ENCODE peak calls at places on chromosomes 5 and 9, in six cellular contexts. T is cardiac fibroblast, C is T-helper 2 cell, L is non-pigmented ciliary epithelial cell, W is tibial nerve, S is NCI-H1105 treated with DMSO at 0.1 percent for 48 hours. Z is an unnamed sample.

GRCh38 chr5:150647275-150648251 is 7.1 kb downstream of the SYNPO start:
- DNase-seq in S (no peak), L (no peak), T (no peak), C (no peak), W (peak; percentile 64), Z (no peak)

GRCh38 chr5:83922699-83923098 is 202.0 kb upstream of the HAPLN1 start:
- DNase-seq in S (peak; percentile 85), T (no peak), C (no peak), W (no peak), L (no peak), Z (no peak)

GRCh38 chr9:71223953-71224538 is 102.6 kb upstream of the TRPM3 start:
- DNase-seq in L (no peak), W (no peak), T (no peak), C (no peak), S (no peak), Z (no peak)

GRCh38 chr9:90805006-90805993 is 3.7 kb downstream of the SYK start:
- DNase-seq in S (peak; percentile 84), C (no peak), T (no peak), L (no peak), W (no peak), Z (no peak)

GRCh38 chr9:86994231-86994630 is 46.9 kb upstream of the GAS1 start:
- DNase-seq in W (no peak), T (no peak), L (no peak), S (peak; percentile 17), C (no peak), Z (no peak)

GRCh38 chr9:129023036-129023907 is 4.9 kb downstream of the SH3GLB2 start:
- DNase-seq in L (no peak), C (no peak), W (no peak), S (no peak), T (peak; percentile 72), Z (no peak)

GRCh38 chr5:132459031-132459982 is 31.3 kb downstream of the IRF1 start:
- DNase-seq in W (no peak), C (no peak), L (no peak), S (no peak), T (peak; percentile 69), Z (peak; percentile 52)

GRCh38 chr9:14278291-14278721 is 35.6 kb downstream of the NFIB start:
- DNase-seq in W (no peak), L (peak; percentile 77), S (no peak), C (no peak), T (peak; percentile 85), Z (no peak)

GRCh38 chr9:34496149-34496712 is 26.6 kb downstream of the ENHO start:
- DNase-seq in L (no peak), W (no peak), S (no peak), C (no peak), T (peak; percentile 39), Z (no peak)

GRCh38 chr5:32714836-32715235 is 3.7 kb downstream of the NPR3 start:
- DNase-seq in L (no peak), T (peak; percentile 46), C (no peak), W (no peak), S (no peak), Z (no peak)

GRCh38 chr5:74631088-74631960 is 9.2 kb downstream of the ENC1 start:
- DNase-seq in L (peak; percentile 79), T (peak; percentile 86), S (no peak), C (no peak), W (no peak), Z (no peak)

GRCh38 chr5:175617447-175617846 is 40.4 kb upstream of the HRH2 start:
- DNase-seq in L (no peak), W (no peak), C (no peak), T (no peak), S (no peak), Z (no peak)

GRCh38 chr5:40497573-40497972 is 182.1 kb upstream of the PTGER4 start:
- DNase-seq in L (peak; percentile 65), W (no peak), S (no peak), C (no peak), T (peak; percentile 66), Z (no peak)

GRCh38 chr5:68053202-68053601 is 162.4 kb upstream of the PIK3R1 start:
- DNase-seq in C (no peak), W (no peak), S (no peak), L (no peak), T (peak; percentile 69), Z (no peak)

GRCh38 chr5:55905251-55905650 is 54.1 kb downstream of the IL31RA start:
- DNase-seq in W (no peak), L (no peak), C (no peak), S (no peak), T (no peak), Z (no peak)

GRCh38 chr5:111741270-111741669 is 15.7 kb downstream of the NREP start:
- DNase-seq in T (peak; percentile 54), C (no peak), L (no peak), S (peak; percentile 47), W (no peak), Z (no peak)

GRCh38 chr5:126513302-126513701 is 81.7 kb downstream of the ALDH7A1 start:
- DNase-seq in L (no peak), W (no peak), S (no peak), C (no peak), T (no peak), Z (no peak)

GRCh38 chr9:79140751-79141150 is 431.0 kb upstream of the TLE4 start:
- DNase-seq in C (no peak), S (no peak), W (no peak), L (no peak), T (no peak), Z (no peak)

GRCh38 chr9:136554870-136555269 is 9.0 kb upstream of the NOTCH1 start:
- DNase-seq in W (no peak), T (no peak), L (no peak), S (no peak), C (no peak), Z (no peak)

GRCh38 chr9:976805-977360 is 428 bp downstream of the DMRT3 start:
- DNase-seq in W (no peak), C (no peak), L (no peak), S (peak; percentile 66), T (no peak), Z (no peak)

GRCh38 chr9:112705773-112706427 is 12.0 kb downstream of the INIP start:
- DNase-seq in W (no peak), T (peak; percentile 26), L (no peak), S (peak; percentile 3), C (no peak), Z (no peak)

GRCh38 chr5:132822650-132823480 is 7.6 kb downstream of the SHROOM1 start:
- DNase-seq in T (no peak), L (no peak), C (no peak), S (no peak), W (no peak), Z (no peak)

GRCh38 chr9:71025728-71026127 is 95.7 kb downstream of the TRPM3 start:
- DNase-seq in S (no peak), T (no peak), C (no peak), L (no peak), W (no peak), Z (no peak)

Z was measured in NK-92 treated with Interleukin-12 subunit alpha and Interleukin-12 subunit beta, amount 100 ng/mL, for 24 hours.